ENCODE peak calls at places on chromosomes 3 and 15, in eight cellular contexts. One of them, this sample, is unnamed.

GRCh38 chr3:4999626-5000184 is 20.5 kb downstream of the BHLHE40 start:
- DNase-seq in ACHN: no peak
- DNase-seq in activated CD4-positive, alpha-beta memory T cell treated with anti-CD3 and anti-CD28 coated beads, Interleukin-2, amount 10 ng/mL, durations not matched to agents 7 days and 5 days: no peak
- DNase-seq in neuronal stem cell: no peak
- DNase-seq in endothelial cell: no peak
- DNase-seq in CD4-positive, CD25-positive, alpha-beta regulatory T cell: no peak
- DNase-seq in NCI-H2029: peak; percentile 25
- DNase-seq in AG04450: no peak
- DNase-seq in this sample: peak; percentile 14

GRCh38 chr3:4211610-4212009 is 91.6 kb upstream of the SETMAR start:
- DNase-seq in ACHN: no peak
- DNase-seq in activated CD4-positive, alpha-beta memory T cell treated with anti-CD3 and anti-CD28 coated beads, Interleukin-2, amount 10 ng/mL, durations not matched to agents 7 days and 5 days: no peak
- DNase-seq in neuronal stem cell: no peak
- DNase-seq in endothelial cell: no peak
- DNase-seq in CD4-positive, CD25-positive, alpha-beta regulatory T cell: no peak
- DNase-seq in NCI-H2029: no peak
- DNase-seq in AG04450: no peak
- DNase-seq in this sample: no peak

GRCh38 chr15:90840157-90840855 is 28.1 kb upstream of the FURIN start:
- DNase-seq in ACHN: no peak
- DNase-seq in activated CD4-positive, alpha-beta memory T cell treated with anti-CD3 and anti-CD28 coated beads, Interleukin-2, amount 10 ng/mL, durations not matched to agents 7 days and 5 days: no peak
- DNase-seq in neuronal stem cell: no peak
- DNase-seq in endothelial cell: no peak
- DNase-seq in CD4-positive, CD25-positive, alpha-beta regulatory T cell: no peak
- DNase-seq in NCI-H2029: no peak
- DNase-seq in AG04450: no peak
- DNase-seq in this sample: no peak

GRCh38 chr15:69400850-69401249 is 13.3 kb upstream of the KIF23 start:
- DNase-seq in ACHN: no peak
- DNase-seq in activated CD4-positive, alpha-beta memory T cell treated with anti-CD3 and anti-CD28 coated beads, Interleukin-2, amount 10 ng/mL, durations not matched to agents 7 days and 5 days: no peak
- DNase-seq in neuronal stem cell: no peak
- DNase-seq in endothelial cell: no peak
- DNase-seq in CD4-positive, CD25-positive, alpha-beta regulatory T cell: no peak
- DNase-seq in NCI-H2029: no peak
- DNase-seq in AG04450: no peak
- DNase-seq in this sample: no peak

GRCh38 chr3:35216501-35217266 is 422.6 kb upstream of the ARPP21 start:
- DNase-seq in ACHN: no peak
- DNase-seq in activated CD4-positive, alpha-beta memory T cell treated with anti-CD3 and anti-CD28 coated beads, Interleukin-2, amount 10 ng/mL, durations not matched to agents 7 days and 5 days: no peak
- DNase-seq in neuronal stem cell: no peak
- DNase-seq in endothelial cell: no peak
- DNase-seq in CD4-positive, CD25-positive, alpha-beta regulatory T cell: no peak
- DNase-seq in NCI-H2029: no peak
- DNase-seq in AG04450: no peak
- DNase-seq in this sample: no peak

GRCh38 chr15:39242345-39242744 is 338.5 kb upstream of the THBS1 start:
- DNase-seq in ACHN: no peak
- DNase-seq in activated CD4-positive, alpha-beta memory T cell treated with anti-CD3 and anti-CD28 coated beads, Interleukin-2, amount 10 ng/mL, durations not matched to agents 7 days and 5 days: no peak
- DNase-seq in neuronal stem cell: no peak
- DNase-seq in endothelial cell: no peak
- DNase-seq in CD4-positive, CD25-positive, alpha-beta regulatory T cell: no peak
- DNase-seq in NCI-H2029: no peak
- DNase-seq in AG04450: no peak
- DNase-seq in this sample: no peak

GRCh38 chr3:102225407-102226132 is 209.2 kb upstream of the ZPLD1 start:
- DNase-seq in ACHN: peak; percentile 85
- DNase-seq in activated CD4-positive, alpha-beta memory T cell treated with anti-CD3 and anti-CD28 coated beads, Interleukin-2, amount 10 ng/mL, durations not matched to agents 7 days and 5 days: no peak
- DNase-seq in neuronal stem cell: peak; percentile 21
- DNase-seq in endothelial cell: no peak
- DNase-seq in CD4-positive, CD25-positive, alpha-beta regulatory T cell: no peak
- DNase-seq in NCI-H2029: peak; percentile 44
- DNase-seq in AG04450: peak; percentile 64
- DNase-seq in this sample: peak; percentile 91

GRCh38 chr3:30689202-30689641 is 82.8 kb downstream of the TGFBR2 start:
- DNase-seq in ACHN: no peak
- DNase-seq in activated CD4-positive, alpha-beta memory T cell treated with anti-CD3 and anti-CD28 coated beads, Interleukin-2, amount 10 ng/mL, durations not matched to agents 7 days and 5 days: no peak
- DNase-seq in neuronal stem cell: no peak
- DNase-seq in endothelial cell: no peak
- DNase-seq in CD4-positive, CD25-positive, alpha-beta regulatory T cell: no peak
- DNase-seq in NCI-H2029: peak; percentile 26
- DNase-seq in AG04450: no peak
- DNase-seq in this sample: no peak

GRCh38 chr3:134074001-134074789 is 44.5 kb upstream of the SLCO2A1 start:
- DNase-seq in ACHN: no peak
- DNase-seq in activated CD4-positive, alpha-beta memory T cell treated with anti-CD3 and anti-CD28 coated beads, Interleukin-2, amount 10 ng/mL, durations not matched to agents 7 days and 5 days: no peak
- DNase-seq in neuronal stem cell: no peak
- DNase-seq in endothelial cell: no peak
- DNase-seq in CD4-positive, CD25-positive, alpha-beta regulatory T cell: no peak
- DNase-seq in NCI-H2029: no peak
- DNase-seq in AG04450: no peak
- DNase-seq in this sample: no peak

GRCh38 chr15:86608461-86608860 is 528.8 kb downstream of the AGBL1 start:
- DNase-seq in ACHN: no peak
- DNase-seq in activated CD4-positive, alpha-beta memory T cell treated with anti-CD3 and anti-CD28 coated beads, Interleukin-2, amount 10 ng/mL, durations not matched to agents 7 days and 5 days: no peak
- DNase-seq in neuronal stem cell: no peak
- DNase-seq in endothelial cell: no peak
- DNase-seq in CD4-positive, CD25-positive, alpha-beta regulatory T cell: no peak
- DNase-seq in NCI-H2029: no peak
- DNase-seq in AG04450: no peak
- DNase-seq in this sample: no peak

GRCh38 chr15:99435761-99436346 is 129.9 kb upstream of the MEF2A start:
- DNase-seq in ACHN: no peak
- DNase-seq in activated CD4-positive, alpha-beta memory T cell treated with anti-CD3 and anti-CD28 coated beads, Interleukin-2, amount 10 ng/mL, durations not matched to agents 7 days and 5 days: no peak
- DNase-seq in neuronal stem cell: no peak
- DNase-seq in endothelial cell: no peak
- DNase-seq in CD4-positive, CD25-positive, alpha-beta regulatory T cell: no peak
- DNase-seq in NCI-H2029: no peak
- DNase-seq in AG04450: no peak
- DNase-seq in this sample: no peak

GRCh38 chr15:65275728-65276126 is 11.0 kb downstream of the PARP16 start:
- DNase-seq in ACHN: no peak
- DNase-seq in activated CD4-positive, alpha-beta memory T cell treated with anti-CD3 and anti-CD28 coated beads, Interleukin-2, amount 10 ng/mL, durations not matched to agents 7 days and 5 days: no peak
- DNase-seq in neuronal stem cell: no peak
- DNase-seq in endothelial cell: no peak
- DNase-seq in CD4-positive, CD25-positive, alpha-beta regulatory T cell: no peak
- DNase-seq in NCI-H2029: no peak
- DNase-seq in AG04450: no peak
- DNase-seq in this sample: peak; percentile 52

GRCh38 chr3:124878561-124879394 is 8.4 kb downstream of the ITGB5 start:
- DNase-seq in ACHN: peak; percentile 92
- DNase-seq in activated CD4-positive, alpha-beta memory T cell treated with anti-CD3 and anti-CD28 coated beads, Interleukin-2, amount 10 ng/mL, durations not matched to agents 7 days and 5 days: peak; percentile 40
- DNase-seq in neuronal stem cell: no peak
- DNase-seq in endothelial cell: no peak
- DNase-seq in CD4-positive, CD25-positive, alpha-beta regulatory T cell: no peak
- DNase-seq in NCI-H2029: no peak
- DNase-seq in AG04450: peak; percentile 84
- DNase-seq in this sample: no peak

GRCh38 chr3:55718074-55718473 is 231.0 kb upstream of the WNT5A start:
- DNase-seq in ACHN: no peak
- DNase-seq in activated CD4-positive, alpha-beta memory T cell treated with anti-CD3 and anti-CD28 coated beads, Interleukin-2, amount 10 ng/mL, durations not matched to agents 7 days and 5 days: no peak
- DNase-seq in neuronal stem cell: no peak
- DNase-seq in endothelial cell: no peak
- DNase-seq in CD4-positive, CD25-positive, alpha-beta regulatory T cell: no peak
- DNase-seq in NCI-H2029: no peak
- DNase-seq in AG04450: no peak
- DNase-seq in this sample: peak; percentile 22

GRCh38 chr15:82936966-82937647 is 15.4 kb downstream of the HOMER2 start:
- DNase-seq in ACHN: no peak
- DNase-seq in activated CD4-positive, alpha-beta memory T cell treated with anti-CD3 and anti-CD28 coated beads, Interleukin-2, amount 10 ng/mL, durations not matched to agents 7 days and 5 days: no peak
- DNase-seq in neuronal stem cell: no peak
- DNase-seq in endothelial cell: no peak
- DNase-seq in CD4-positive, CD25-positive, alpha-beta regulatory T cell: no peak
- DNase-seq in NCI-H2029: no peak
- DNase-seq in AG04450: no peak
- DNase-seq in this sample: peak; percentile 15

GRCh38 chr3:33104803-33105202 is 7.9 kb upstream of the GLB1 start:
- DNase-seq in ACHN: no peak
- DNase-seq in activated CD4-positive, alpha-beta memory T cell treated with anti-CD3 and anti-CD28 coated beads, Interleukin-2, amount 10 ng/mL, durations not matched to agents 7 days and 5 days: no peak
- DNase-seq in neuronal stem cell: no peak
- DNase-seq in endothelial cell: no peak
- DNase-seq in CD4-positive, CD25-positive, alpha-beta regulatory T cell: no peak
- DNase-seq in NCI-H2029: no peak
- DNase-seq in AG04450: no peak
- DNase-seq in this sample: no peak

GRCh38 chr3:119033393-119034255 is 1.0 kb downstream of the IGSF11 start:
- DNase-seq in ACHN: no peak
- DNase-seq in activated CD4-positive, alpha-beta memory T cell treated with anti-CD3 and anti-CD28 coated beads, Interleukin-2, amount 10 ng/mL, durations not matched to agents 7 days and 5 days: no peak
- DNase-seq in neuronal stem cell: no peak
- DNase-seq in endothelial cell: no peak
- DNase-seq in CD4-positive, CD25-positive, alpha-beta regulatory T cell: no peak
- DNase-seq in NCI-H2029: no peak
- DNase-seq in AG04450: no peak
- DNase-seq in this sample: no peak

GRCh38 chr3:134267996-134268395 is 17.3 kb upstream of the RYK start:
- DNase-seq in ACHN: no peak
- DNase-seq in activated CD4-positive, alpha-beta memory T cell treated with anti-CD3 and anti-CD28 coated beads, Interleukin-2, amount 10 ng/mL, durations not matched to agents 7 days and 5 days: no peak
- DNase-seq in neuronal stem cell: no peak
- DNase-seq in endothelial cell: no peak
- DNase-seq in CD4-positive, CD25-positive, alpha-beta regulatory T cell: no peak
- DNase-seq in NCI-H2029: no peak
- DNase-seq in AG04450: no peak
- DNase-seq in this sample: no peak

This sample was measured in NCI-H82.